ENCODE peak calls at places on chromosomes 12 and 14, in four cellular contexts. P is GM23338, A is left ventricle myocardium inferior, T is tibial artery. N is an unnamed sample. For H3K27me3 and H3K4me1, the result is how much of the 10 kb centered on the place peaks cover.

GRCh38 chr12:109963743-109964429 is 32.3 kb downstream of the GIT2 start:
- DNase-seq in T (no peak), P (no peak), A (no peak), N (no peak)

GRCh38 chr12:26062566-26062965 is 62.3 kb downstream of the BHLHE41 start:
- DNase-seq in P (no peak), T (no peak), A (no peak), N (no peak)

GRCh38 chr12:116855744-116856470 is 25.3 kb downstream of the HRK start:
- DNase-seq in A (no peak), T (no peak), P (no peak), N (no peak)

GRCh38 chr12:121033625-121034349 is 5.3 kb downstream of the OASL start:
- DNase-seq in A (no peak), T (no peak), P (no peak), N (peak)

GRCh38 chr12:124532947-124533346 is 34.5 kb downstream of the NCOR2 start:
- DNase-seq in A (no peak), T (no peak), P (no peak), N (no peak)

GRCh38 chr12:116245189-116245588 is 32.3 kb downstream of the MED13L start:
- DNase-seq in T (no peak), P (no peak), A (no peak), N (no peak)

GRCh38 chr12:75196408-75196807 is 13.2 kb downstream of the KCNC2 start:
- DNase-seq in A (no peak), T (no peak), P (no peak), N (no peak)

GRCh38 chr12:51188359-51189051 is 15.6 kb upstream of the TFCP2 start:
- DNase-seq in A (no peak), T (no peak), P (no peak), N (no peak)

GRCh38 chr14:104117341-104118005 is 20.9 kb upstream of the KIF26A start:
- DNase-seq in A (no peak), P (no peak), T (peak), N (no peak)

GRCh38 chr14:35341454-35342159 is 49.4 kb downstream of the PSMA6 start:
- DNase-seq in A (peak), P (peak), T (peak), N (no peak)

GRCh38 chr14:104656014-104656714 is 33.3 kb upstream of the INF2 start:
- DNase-seq in T (no peak), P (no peak), A (no peak), N (no peak)

GRCh38 chr12:129385637-129385990 is 518.2 kb downstream of the TMEM132D start:
- DNase-seq in A (no peak), P (no peak), T (no peak), N (no peak)

GRCh38 chr12:32921397-32921796 is 24.8 kb upstream of the PKP2 start:
- DNase-seq in A (no peak), P (no peak), T (no peak), N (no peak)

GRCh38 chr12:43099691-43100163 is 452.3 kb downstream of the ADAMTS20 start:
- DNase-seq in P (no peak), T (no peak), A (no peak), N (no peak)

GRCh38 chr12:15118946-15119345 is 102.3 kb downstream of the RERG start:
- DNase-seq in P (no peak), T (no peak), A (no peak), N (no peak)

GRCh38 chr12:40013292-40013691 is 92.6 kb downstream of the SLC2A13 start:
- DNase-seq in A (no peak), P (no peak), T (no peak), N (no peak)

GRCh38 chr14:20469890-20470858 is 968 bp downstream of the PNP start:
- DNase-seq in A (no peak), T (peak), P (peak), N (peak)

GRCh38 chr12:116157845-116158267 is 119.6 kb downstream of the MED13L start:
- DNase-seq in P (peak), A (no peak), T (no peak), N (no peak)

GRCh38 chr12:96322720-96323119 is 77.5 kb downstream of the CDK17 start:
- DNase-seq in A (no peak), T (no peak), P (no peak), N (no peak)

GRCh38 chr12:12835378-12836145 is 22.4 kb downstream of the DDX47 start:
- DNase-seq in P (no peak), T (no peak), A (no peak), N (no peak)

GRCh38 chr14:105075364-105076295 is 10.4 kb upstream of the GPR132 start:
- DNase-seq in T (no peak), A (peak), P (peak), N (peak)

GRCh38 chr12:531951-532585 is 72.3 kb downstream of the B4GALNT3 start:
- DNase-seq in P (no peak), T (no peak), A (no peak), N (no peak)

GRCh38 chr12:51082561-51083139 is 746 bp downstream of the CSRNP2 start:
- DNase-seq in T (no peak), A (no peak), P (peak), N (no peak)

GRCh38 chr12:131759176-131759575 is 48.3 kb downstream of the SFSWAP start:
- DNase-seq in A (no peak), T (no peak), P (no peak), N (no peak)

GRCh38 chr14:79586401-79586800 is 624.9 kb downstream of the DIO2 start:
- DNase-seq in T (no peak), A (no peak), P (no peak), N (no peak)

GRCh38 chr12:107616941-107617340 is 68.7 kb upstream of the PWP1 start:
- DNase-seq in P (no peak), A (no peak), T (no peak), N (no peak)

GRCh38 chr14:84657866-84658385 is 872.0 kb upstream of the FLRT2 start:
- DNase-seq in T (no peak), P (no peak), A (no peak), N (no peak)

GRCh38 chr14:38553586-38553985 is 297.7 kb upstream of the CLEC14A start:
- DNase-seq in A (no peak), P (no peak), T (no peak), N (no peak)

GRCh38 chr12:6457220-6457945 is 5.5 kb downstream of the TAPBPL start:
- DNase-seq in P (no peak), A (no peak), T (no peak), N (no peak)

GRCh38 chr12:121797937-121798801 is 4.7 kb upstream of the RHOF start:
- DNase-seq in A (peak), T (peak), P (peak), N (no peak)

GRCh38 chr14:59246566-59246965 is 58.1 kb downstream of the DAAM1 start:
- DNase-seq in P (no peak), T (no peak), A (no peak), N (no peak)

GRCh38 chr12:132288516-132289188 is 40.7 kb downstream of the GALNT9 start:
- DNase-seq in A (no peak), P (no peak), T (no peak), N (no peak)

GRCh38 chr12:64825143-64826011 is 930 bp downstream of the TBC1D30 start:
- DNase-seq in P (peak), A (no peak), T (no peak), N (no peak)

GRCh38 chr12:5785601-5786000 is 159.5 kb downstream of the ANO2 start:
- DNase-seq in A (no peak), T (no peak), P (no peak), N (no peak)

GRCh38 chr12:120301962-120302815 is at the start of gene SIRT4:
- DNase-seq in T (peak), P (peak), A (peak), N (peak)

GRCh38 chr14:97976861-97977260 is 1179.7 kb downstream of the VRK1 start:
- DNase-seq in P (no peak), A (peak), T (no peak), N (no peak)

GRCh38 chr14:88327497-88327896 is 4.4 kb upstream of the KCNK10 start:
- DNase-seq in T (no peak), A (no peak), P (no peak), N (no peak)

GRCh38 chr12:60191676-60192359 is 596.0 kb downstream of the SLC16A7 start:
- DNase-seq in T (no peak), A (no peak), P (no peak), N (no peak)

GRCh38 chr14:99415496-99416281 is 65.0 kb downstream of the SETD3 start:
- DNase-seq in T (no peak), P (peak), A (no peak), N (peak)

GRCh38 chr14:101133068-101133467 is 229.5 kb upstream of the RTL1 start:
- DNase-seq in P (no peak), T (no peak), A (no peak), N (no peak)

GRCh38 chr12:94875525-94875924 is 128.0 kb downstream of the NDUFA12 start:
- DNase-seq in T (no peak), A (no peak), P (peak), N (peak)

GRCh38 chr12:94872671-94873367 is 130.7 kb downstream of the NDUFA12 start:
- DNase-seq in T (no peak), P (peak), A (no peak), N (no peak)

GRCh38 chr12:94873368-94874085 is 130.0 kb downstream of the NDUFA12 start:
- DNase-seq in A (peak), T (no peak), P (peak), N (no peak)

GRCh38 chr12:94874086-94874985 is 129.2 kb downstream of the NDUFA12 start:
- DNase-seq in A (no peak), T (no peak), P (peak), N (no peak)

DNA sequence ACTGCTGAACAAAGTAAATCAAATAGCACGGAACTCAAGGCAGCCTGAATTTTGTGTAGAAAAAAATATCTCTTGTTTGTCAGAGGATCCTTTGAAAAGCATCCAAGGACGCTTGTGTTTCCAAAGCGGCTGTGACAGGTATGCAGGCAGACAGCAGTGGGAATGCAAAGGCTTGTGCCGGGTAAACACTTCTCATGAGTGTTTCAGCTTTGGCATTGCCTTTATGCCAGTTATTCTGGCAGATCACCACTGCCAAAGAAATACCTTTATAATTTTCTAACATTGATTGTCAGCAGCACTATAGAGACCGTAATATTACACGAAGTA is 128.5 kb downstream of the NDUFA12 start:
- DNase-seq in P (peak), A (no peak), T (no peak), N (no peak)
- H3K27me3 ChIP-seq in P (half or more), A (half or more), T (under half), N (under half)

GRCh38 chr12:4274960-4275868 is 1.7 kb downstream of the CCND2 start:
- DNase-seq in T (no peak), A (no peak), P (peak), N (no peak)
- H3K4me1 ChIP-seq in T (half or more), A (half or more), P (under half), N (half or more)

DNA sequence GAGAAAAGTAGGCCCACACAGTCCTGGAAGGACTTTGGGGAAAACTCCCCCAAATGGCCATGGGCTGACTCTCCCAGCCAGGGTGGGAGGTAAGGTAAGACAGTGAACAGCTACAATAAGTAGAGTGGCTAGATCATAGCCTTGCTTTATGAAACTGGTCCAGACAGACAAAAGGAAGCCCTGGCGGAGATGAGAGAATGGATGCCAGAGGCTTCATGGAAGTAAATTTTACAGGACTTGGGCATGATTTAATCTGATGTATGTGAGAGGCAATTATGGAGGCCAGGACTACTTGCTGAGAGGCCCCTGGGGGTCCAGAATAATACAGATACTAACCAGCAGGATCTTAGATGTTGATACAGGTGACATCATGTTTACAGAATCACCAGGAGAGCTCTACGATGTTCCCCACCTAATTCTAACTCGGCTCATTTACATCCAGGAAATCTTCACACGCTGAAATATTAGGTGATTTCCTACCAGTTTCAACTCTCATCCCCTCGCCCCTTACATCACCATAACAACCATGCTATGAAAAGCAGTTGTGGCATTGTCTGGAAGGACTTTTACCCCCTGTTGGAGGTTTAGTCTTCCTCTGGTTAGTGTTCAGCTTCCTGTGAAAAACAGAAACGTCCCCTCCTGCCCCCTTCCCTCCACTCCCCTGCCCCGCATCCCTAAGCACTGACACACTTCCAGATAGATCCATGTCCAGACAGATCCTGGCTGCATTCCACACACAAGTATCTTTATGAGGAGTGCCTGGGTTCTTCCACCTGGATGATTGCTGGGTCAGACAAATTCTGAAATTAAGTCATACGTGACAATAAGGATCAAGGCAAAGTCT is 39.5 kb upstream of the NT5DC3 start:
- DNase-seq in T (no peak), P (no peak), A (no peak), N (no peak)
- H3K4me3 ChIP-seq in T (no peak), P (no peak), A (no peak), N (no peak)

GRCh38 chr12:123389560-123390351 is 5.8 kb downstream of the KMT5A start:
- DNase-seq in A (peak), T (peak), P (peak), N (no peak)
- H3K27me3 ChIP-seq in A (under half), T (under half), P (under half), N (under half)

GRCh38 chr12:2243275-2243674 is 190.5 kb downstream of the CACNA1C start:
- DNase-seq in A (no peak), T (no peak), P (no peak), N (no peak)
- H3K4me1 ChIP-seq in A (half or more), T (under half), P (under half), N (under half)

DNA sequence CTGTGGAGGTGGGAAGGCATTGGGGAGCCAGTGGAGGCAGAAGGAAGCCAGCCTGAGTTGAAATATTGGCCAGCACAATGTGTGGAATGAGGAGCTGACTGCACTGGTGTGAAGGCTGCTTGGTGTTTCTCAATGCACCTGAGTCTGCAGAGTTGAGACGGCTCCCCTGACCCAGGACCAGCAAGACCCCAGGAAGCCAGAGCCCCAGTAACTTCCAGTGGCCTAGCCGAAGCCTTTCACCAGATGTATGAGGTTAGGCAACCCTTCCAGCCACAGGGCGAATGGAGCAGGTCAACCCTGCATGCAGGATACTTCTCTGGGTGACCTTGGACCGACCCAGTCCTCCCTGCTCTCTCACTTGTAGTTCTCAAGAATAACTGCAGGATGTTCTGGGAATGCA is 12.9 kb upstream of the KRT73 start:
- DNase-seq in T (peak), P (no peak), A (no peak), N (no peak)
- H3K4me3 ChIP-seq in T (no peak), P (no peak), A (no peak), N (no peak)